ENCODE peak calls at places on chromosome 3, in ten cellular contexts. One of them, this sample, is unnamed.

GRCh38 chr3:86562095-86562494 is 428.9 kb downstream of the VGLL3 start:
- DNase-seq in GM12878: no peak
- DNase-seq in HCT116: no peak
- DNase-seq in SK-N-SH: no peak
- DNase-seq in A549: no peak
- DNase-seq in WTC11: no peak
- DNase-seq in endothelial cell of umbilical vein: no peak
- DNase-seq in HepG2: no peak
- DNase-seq in NB4: no peak
- DNase-seq in H1: no peak
- DNase-seq in this sample: no peak

GRCh38 chr3:69072928-69073327 is 7.2 kb downstream of the UBA3 start:
- DNase-seq in A549: no peak
- DNase-seq in HCT116: no peak
- DNase-seq in GM12878: no peak
- DNase-seq in H1: no peak
- DNase-seq in SK-N-SH: no peak
- DNase-seq in NB4: no peak
- DNase-seq in HepG2: no peak
- DNase-seq in endothelial cell of umbilical vein: no peak
- DNase-seq in WTC11: no peak
- DNase-seq in this sample: no peak

GRCh38 chr3:138727371-138727770 is 107.4 kb downstream of the PIK3CB start:
- DNase-seq in NB4: no peak
- DNase-seq in GM12878: no peak
- DNase-seq in WTC11: no peak
- DNase-seq in HepG2: no peak
- DNase-seq in HCT116: no peak
- DNase-seq in endothelial cell of umbilical vein: no peak
- DNase-seq in A549: no peak
- DNase-seq in H1: no peak
- DNase-seq in SK-N-SH: no peak
- DNase-seq in this sample: no peak

GRCh38 chr3:56806407-56806806 is 4.7 kb upstream of the ARHGEF3 start:
- DNase-seq in WTC11: no peak
- DNase-seq in SK-N-SH: no peak
- DNase-seq in endothelial cell of umbilical vein: no peak
- DNase-seq in H1: no peak
- DNase-seq in GM12878: no peak
- DNase-seq in NB4: no peak
- DNase-seq in HepG2: no peak
- DNase-seq in A549: no peak
- DNase-seq in HCT116: no peak
- DNase-seq in this sample: no peak

GRCh38 chr3:123068227-123069020 is 1.6 kb downstream of the PDIA5 start:
- DNase-seq in WTC11: peak; percentile 66
- DNase-seq in H1: no peak
- DNase-seq in NB4: no peak
- DNase-seq in HCT116: peak; percentile 45
- DNase-seq in GM12878: no peak
- DNase-seq in A549: peak; percentile 61
- DNase-seq in HepG2: peak; percentile 75
- DNase-seq in endothelial cell of umbilical vein: no peak
- DNase-seq in SK-N-SH: no peak
- DNase-seq in this sample: no peak

GRCh38 chr3:146092230-146092629 is 68.8 kb downstream of the PLOD2 start:
- DNase-seq in NB4: no peak
- DNase-seq in SK-N-SH: no peak
- DNase-seq in A549: no peak
- DNase-seq in GM12878: no peak
- DNase-seq in HepG2: peak; percentile 3
- DNase-seq in HCT116: no peak
- DNase-seq in H1: no peak
- DNase-seq in endothelial cell of umbilical vein: peak; percentile 43
- DNase-seq in WTC11: no peak
- DNase-seq in this sample: no peak

GRCh38 chr3:55571913-55572312 is 84.8 kb upstream of the WNT5A start:
- DNase-seq in HCT116: no peak
- DNase-seq in NB4: no peak
- DNase-seq in HepG2: peak; percentile 3
- DNase-seq in endothelial cell of umbilical vein: no peak
- DNase-seq in WTC11: peak; percentile 79
- DNase-seq in A549: no peak
- DNase-seq in GM12878: no peak
- DNase-seq in H1: peak; percentile 88
- DNase-seq in SK-N-SH: no peak
- DNase-seq in this sample: no peak

GRCh38 chr3:123378409-123378915 is 70.4 kb downstream of the ADCY5 start:
- DNase-seq in WTC11: no peak
- DNase-seq in SK-N-SH: no peak
- DNase-seq in A549: no peak
- DNase-seq in endothelial cell of umbilical vein: no peak
- DNase-seq in HCT116: no peak
- DNase-seq in NB4: no peak
- DNase-seq in GM12878: no peak
- DNase-seq in H1: no peak
- DNase-seq in HepG2: no peak
- DNase-seq in this sample: no peak

GRCh38 chr3:30332196-30333021 is 274.0 kb upstream of the TGFBR2 start:
- DNase-seq in H1: no peak
- DNase-seq in NB4: no peak
- DNase-seq in GM12878: no peak
- DNase-seq in HCT116: no peak
- DNase-seq in SK-N-SH: no peak
- DNase-seq in HepG2: no peak
- DNase-seq in A549: no peak
- DNase-seq in WTC11: no peak
- DNase-seq in endothelial cell of umbilical vein: no peak
- DNase-seq in this sample: no peak

GRCh38 chr3:65713016-65713415 is 325.7 kb downstream of the MAGI1 start:
- DNase-seq in H1: no peak
- DNase-seq in HCT116: no peak
- DNase-seq in HepG2: no peak
- DNase-seq in A549: no peak
- DNase-seq in SK-N-SH: no peak
- DNase-seq in NB4: peak; percentile 11
- DNase-seq in WTC11: peak; percentile 38
- DNase-seq in endothelial cell of umbilical vein: no peak
- DNase-seq in GM12878: no peak
- DNase-seq in this sample: no peak

GRCh38 chr3:61155701-61156292 is 95.5 kb downstream of the FHIT start:
- DNase-seq in A549: no peak
- DNase-seq in endothelial cell of umbilical vein: no peak
- DNase-seq in GM12878: no peak
- DNase-seq in NB4: no peak
- DNase-seq in WTC11: no peak
- DNase-seq in SK-N-SH: no peak
- DNase-seq in HepG2: no peak
- DNase-seq in HCT116: no peak
- DNase-seq in H1: no peak
- DNase-seq in this sample: no peak

GRCh38 chr3:114223146-114223545 is 14.2 kb downstream of the ZNF80 start:
- DNase-seq in WTC11: no peak
- DNase-seq in H1: no peak
- DNase-seq in NB4: no peak
- DNase-seq in A549: no peak
- DNase-seq in SK-N-SH: no peak
- DNase-seq in endothelial cell of umbilical vein: peak; percentile 76
- DNase-seq in GM12878: peak; percentile 11
- DNase-seq in HCT116: no peak
- DNase-seq in HepG2: no peak
- DNase-seq in this sample: no peak

GRCh38 chr3:165532851-165533250 is 304.4 kb downstream of the BCHE start:
- DNase-seq in HepG2: no peak
- DNase-seq in GM12878: no peak
- DNase-seq in HCT116: no peak
- DNase-seq in endothelial cell of umbilical vein: no peak
- DNase-seq in H1: no peak
- DNase-seq in NB4: no peak
- DNase-seq in WTC11: no peak
- DNase-seq in A549: no peak
- DNase-seq in SK-N-SH: no peak
- DNase-seq in this sample: no peak
- TF ChIP-seq MAX in HepG2: no peak
- TF ChIP-seq MAX in GM12878: no peak
- TF ChIP-seq MAX in HCT116: no peak
- TF ChIP-seq MAX in endothelial cell of umbilical vein: no peak
- TF ChIP-seq MAX in H1: no peak
- TF ChIP-seq MAX in NB4: no peak
- TF ChIP-seq MAX in WTC11: no peak
- TF ChIP-seq MAX in A549: no peak
- TF ChIP-seq MAX in SK-N-SH: no peak
- TF ChIP-seq MAX in this sample: no peak

DNA sequence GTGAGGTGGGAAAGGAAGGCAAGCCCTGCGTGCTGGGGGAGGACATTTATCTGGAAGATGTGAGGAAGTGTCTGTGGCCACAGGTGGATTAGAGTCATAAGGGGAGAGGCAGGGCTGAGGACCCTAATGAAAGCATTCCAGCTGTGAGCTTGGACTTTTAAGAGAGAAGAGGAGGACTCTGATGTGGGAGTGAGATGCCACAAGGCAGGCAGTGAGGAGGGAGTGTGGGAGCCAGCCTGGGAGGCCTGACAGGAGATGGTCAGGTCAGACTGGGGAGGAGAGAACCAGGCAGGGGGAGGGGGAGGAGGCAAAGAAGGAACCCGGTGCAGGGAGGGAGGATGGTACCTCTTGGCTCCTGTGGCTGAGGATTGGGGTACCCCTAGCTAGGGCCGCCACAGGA is 21.0 kb downstream of the MAPKAPK3 start:
- DNase-seq in HepG2: no peak
- DNase-seq in NB4: no peak
- DNase-seq in H1: no peak
- DNase-seq in GM12878: no peak
- DNase-seq in WTC11: no peak
- DNase-seq in A549: no peak
- DNase-seq in HCT116: no peak
- DNase-seq in SK-N-SH: no peak
- DNase-seq in endothelial cell of umbilical vein: no peak
- DNase-seq in this sample: no peak
- TF ChIP-seq MAX in HepG2: no peak
- TF ChIP-seq MAX in NB4: no peak
- TF ChIP-seq MAX in H1: no peak
- TF ChIP-seq MAX in GM12878: no peak
- TF ChIP-seq MAX in WTC11: no peak
- TF ChIP-seq MAX in A549: no peak
- TF ChIP-seq MAX in HCT116: no peak
- TF ChIP-seq MAX in SK-N-SH: no peak
- TF ChIP-seq MAX in endothelial cell of umbilical vein: no peak
- TF ChIP-seq MAX in this sample: no peak

GRCh38 chr3:194395767-194396527 is 3.1 kb downstream of the GP5 start:
- DNase-seq in endothelial cell of umbilical vein: no peak
- DNase-seq in GM12878: no peak
- DNase-seq in SK-N-SH: no peak
- DNase-seq in H1: no peak
- DNase-seq in HepG2: peak; percentile 35
- DNase-seq in WTC11: peak; percentile 45
- DNase-seq in HCT116: no peak
- DNase-seq in A549: no peak
- DNase-seq in NB4: no peak
- DNase-seq in this sample: peak; percentile 65
- TF ChIP-seq MAX in endothelial cell of umbilical vein: no peak
- TF ChIP-seq MAX in GM12878: no peak
- TF ChIP-seq MAX in SK-N-SH: no peak
- TF ChIP-seq MAX in H1: no peak
- TF ChIP-seq MAX in HepG2: peak; percentile 11
- TF ChIP-seq MAX in WTC11: no peak
- TF ChIP-seq MAX in HCT116: no peak
- TF ChIP-seq MAX in A549: no peak
- TF ChIP-seq MAX in NB4: no peak
- TF ChIP-seq MAX in this sample: no peak

GRCh38 chr3:174247671-174248070 is 611.5 kb upstream of the NAALADL2 start:
- DNase-seq in endothelial cell of umbilical vein: no peak
- DNase-seq in SK-N-SH: peak; percentile 72
- DNase-seq in HCT116: no peak
- DNase-seq in WTC11: no peak
- DNase-seq in GM12878: no peak
- DNase-seq in NB4: no peak
- DNase-seq in H1: no peak
- DNase-seq in HepG2: no peak
- DNase-seq in A549: no peak
- DNase-seq in this sample: no peak

GRCh38 chr3:174243194-174243593 is 615.9 kb upstream of the NAALADL2 start:
- DNase-seq in A549: no peak
- DNase-seq in WTC11: no peak
- DNase-seq in H1: no peak
- DNase-seq in GM12878: no peak
- DNase-seq in endothelial cell of umbilical vein: no peak
- DNase-seq in NB4: no peak
- DNase-seq in HepG2: no peak
- DNase-seq in SK-N-SH: no peak
- DNase-seq in HCT116: no peak
- DNase-seq in this sample: no peak

GRCh38 chr3:174242311-174243041 is 616.7 kb upstream of the NAALADL2 start:
- DNase-seq in H1: no peak
- DNase-seq in NB4: no peak
- DNase-seq in HCT116: no peak
- DNase-seq in endothelial cell of umbilical vein: no peak
- DNase-seq in A549: no peak
- DNase-seq in SK-N-SH: no peak
- DNase-seq in GM12878: no peak
- DNase-seq in WTC11: no peak
- DNase-seq in HepG2: no peak
- DNase-seq in this sample: no peak
- TF ChIP-seq MAX in H1: no peak
- TF ChIP-seq MAX in NB4: no peak
- TF ChIP-seq MAX in HCT116: no peak
- TF ChIP-seq MAX in endothelial cell of umbilical vein: no peak
- TF ChIP-seq MAX in A549: no peak
- TF ChIP-seq MAX in SK-N-SH: no peak
- TF ChIP-seq MAX in GM12878: no peak
- TF ChIP-seq MAX in WTC11: no peak
- TF ChIP-seq MAX in HepG2: no peak
- TF ChIP-seq MAX in this sample: no peak

DNA sequence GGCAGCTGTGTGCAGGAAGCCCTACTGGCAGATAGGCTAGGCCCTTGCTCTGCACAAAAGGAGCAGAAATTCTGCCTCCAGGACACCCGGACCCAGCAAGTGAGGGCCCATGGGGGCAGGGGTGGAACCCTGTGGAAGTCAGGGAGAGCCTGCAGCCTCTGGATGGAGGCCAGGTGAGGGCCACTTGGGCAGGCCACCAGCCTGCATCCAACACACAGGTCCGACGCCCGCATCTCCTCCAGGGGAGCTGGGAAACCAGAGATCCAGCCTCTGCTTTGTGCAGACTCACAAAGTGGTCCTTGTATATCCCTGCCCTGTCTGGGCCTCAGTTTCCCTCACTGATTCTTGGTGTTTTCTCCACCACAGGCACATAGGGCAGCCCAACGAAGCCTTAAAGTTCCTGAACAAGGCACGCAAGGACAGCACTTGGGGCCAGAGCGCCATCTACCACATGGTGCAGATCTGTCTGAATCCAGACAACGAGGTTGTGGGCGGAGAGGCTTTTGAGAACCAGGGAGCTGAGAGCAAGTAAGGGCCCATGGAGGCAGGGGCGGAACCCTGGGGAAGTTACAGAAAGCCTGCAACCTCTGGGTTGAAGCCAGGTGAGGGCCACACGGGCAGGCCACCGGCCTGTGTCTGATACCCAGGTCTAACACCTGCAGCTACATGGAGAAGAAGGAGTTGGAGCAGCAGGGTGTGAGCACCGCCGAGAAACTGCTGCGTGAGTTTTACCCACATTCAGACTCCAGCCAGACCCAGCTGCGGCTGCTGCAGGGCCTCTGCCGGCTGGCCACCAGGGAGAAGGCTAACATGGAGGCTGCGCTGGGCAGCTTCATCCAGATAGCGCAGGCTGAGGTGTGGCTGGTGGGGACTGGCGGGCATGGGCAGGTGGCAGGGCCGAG is 16.6 kb downstream of the CSRNP1 start:
- DNase-seq in A549: no peak
- DNase-seq in H1: no peak
- DNase-seq in WTC11: no peak
- DNase-seq in HepG2: no peak
- DNase-seq in NB4: no peak
- DNase-seq in HCT116: no peak
- DNase-seq in endothelial cell of umbilical vein: no peak
- DNase-seq in SK-N-SH: no peak
- DNase-seq in GM12878: no peak
- DNase-seq in this sample: no peak
- TF ChIP-seq MAX in A549: no peak
- TF ChIP-seq MAX in H1: no peak
- TF ChIP-seq MAX in WTC11: no peak
- TF ChIP-seq MAX in HepG2: no peak
- TF ChIP-seq MAX in NB4: no peak
- TF ChIP-seq MAX in HCT116: no peak
- TF ChIP-seq MAX in endothelial cell of umbilical vein: no peak
- TF ChIP-seq MAX in SK-N-SH: no peak
- TF ChIP-seq MAX in GM12878: no peak
- TF ChIP-seq MAX in this sample: no peak

This sample was measured in K562.